ENCODE peak calls at places on chromosomes 7 and 10, in ten cellular contexts. V is stomach, B is Panc1, N is endothelial cell of umbilical vein, G is transverse colon, R is HepG2, K is spleen, E is K562, Q is HCT116, F is H1. M is an unnamed sample. For H3K27me3, the result is how much of the 10 kb centered on the place peaks cover.

GRCh38 chr10:113424304-113424721 is 128.5 kb upstream of the HABP2 start:
- DNase-seq in V (no peak), B (no peak), N (no peak), G (no peak), R (no peak), K (no peak), E (no peak), Q (no peak), F (no peak), M (peak)

GRCh38 chr7:80253237-80253636 is 118.6 kb downstream of the GNAI1 start:
- DNase-seq in V (no peak), B (no peak), N (no peak), G (no peak), R (no peak), K (no peak), E (no peak), Q (no peak), F (no peak), M (no peak)

GRCh38 chr10:101709359-101710063 is 14.5 kb upstream of the FBXW4 start:
- DNase-seq in V (no peak), B (no peak), N (peak), G (no peak), R (no peak), K (no peak), E (no peak), Q (no peak), F (no peak), M (no peak)

GRCh38 chr10:100470367-100470766 is 7.6 kb downstream of the WNT8B start:
- DNase-seq in V (no peak), B (no peak), N (no peak), G (no peak), R (no peak), K (no peak), E (no peak), Q (no peak), F (no peak), M (no peak)

GRCh38 chr10:114654829-114655575 is 3.1 kb downstream of the ABLIM1 start:
- DNase-seq in V (no peak), B (no peak), N (no peak), G (no peak), R (peak), K (no peak), E (no peak), Q (no peak), F (no peak), M (no peak)

GRCh38 chr10:7410800-7411670 is at the start of gene SFMBT2:
- DNase-seq in V (peak), B (no peak), N (peak), G (peak), R (no peak), K (peak), E (peak), Q (no peak), F (no peak), M (peak)

GRCh38 chr10:43594944-43595589 is 11.2 kb upstream of the ZNF485 start:
- DNase-seq in V (peak), B (no peak), N (peak), G (no peak), R (no peak), K (no peak), E (no peak), Q (no peak), F (no peak), M (no peak)

GRCh38 chr7:1555813-1556540 is at the start of gene TMEM184A:
- DNase-seq in V (peak), B (no peak), N (no peak), G (peak), R (peak), K (no peak), E (peak), Q (peak), F (no peak), M (no peak)

GRCh38 chr7:38893061-38893460 is 15.9 kb downstream of the VPS41 start:
- DNase-seq in V (peak), B (no peak), N (no peak), G (no peak), R (no peak), K (no peak), E (no peak), Q (no peak), F (no peak), M (no peak)

GRCh38 chr7:15686209-15686956 is at the start of gene MEOX2:
- DNase-seq in V (no peak), B (no peak), N (peak), G (peak), R (no peak), K (no peak), E (no peak), Q (no peak), F (no peak), M (peak)

GRCh38 chr7:35253182-35253679 is 669 bp downstream of the TBX20 start:
- DNase-seq in V (no peak), B (no peak), N (no peak), G (no peak), R (no peak), K (no peak), E (no peak), Q (no peak), F (no peak), M (no peak)

GRCh38 chr10:58436071-58436470 is 50.9 kb downstream of the TFAM start:
- DNase-seq in V (no peak), B (no peak), N (peak), G (no peak), R (no peak), K (no peak), E (no peak), Q (peak), F (no peak), M (no peak)

GRCh38 chr7:127251458-127252379 is 1.0 kb downstream of the GRM8 start:
- DNase-seq in V (no peak), B (no peak), N (no peak), G (peak), R (no peak), K (peak), E (no peak), Q (no peak), F (no peak), M (no peak)

GRCh38 chr10:18713077-18713476 is 53.8 kb downstream of the ARL5B start:
- DNase-seq in V (no peak), B (no peak), N (no peak), G (no peak), R (peak), K (no peak), E (no peak), Q (no peak), F (no peak), M (no peak)

GRCh38 chr10:86687750-86688149 is 19.4 kb downstream of the LDB3 start:
- DNase-seq in V (no peak), B (no peak), N (no peak), G (no peak), R (no peak), K (no peak), E (no peak), Q (no peak), F (no peak), M (no peak)

GRCh38 chr7:44217133-44217714 is 16.4 kb downstream of the YKT6 start:
- DNase-seq in V (no peak), B (no peak), N (no peak), G (no peak), R (no peak), K (peak), E (no peak), Q (no peak), F (no peak), M (peak)

GRCh38 chr10:46227571-46228075 is 59.2 kb upstream of the ANTXRL start:
- DNase-seq in V (peak), B (no peak), N (no peak), G (no peak), R (no peak), K (peak), E (no peak), Q (no peak), F (no peak), M (no peak)

GRCh38 chr10:11171452-11171851 is 153.8 kb downstream of the CELF2 start:
- DNase-seq in V (no peak), B (no peak), N (no peak), G (no peak), R (no peak), K (no peak), E (no peak), Q (no peak), F (no peak), M (no peak)

GRCh38 chr10:79019961-79020491 is 48.7 kb upstream of the ZMIZ1 start:
- DNase-seq in V (peak), B (no peak), N (no peak), G (no peak), R (peak), K (peak), E (peak), Q (no peak), F (no peak), M (peak)

GRCh38 chr7:142323706-142324105 is 65.8 kb upstream of the PRSS58 start:
- DNase-seq in V (no peak), B (no peak), N (no peak), G (peak), R (peak), K (no peak), E (peak), Q (peak), F (peak), M (no peak)

GRCh38 chr10:80501381-80501912 is 36.3 kb upstream of the SH2D4B start:
- DNase-seq in V (peak), B (no peak), N (no peak), G (no peak), R (no peak), K (peak), E (no peak), Q (no peak), F (no peak), M (no peak)

GRCh38 chr7:44801890-44802289 is 5.4 kb downstream of the PPIA start:
- DNase-seq in V (no peak), B (no peak), N (no peak), G (no peak), R (no peak), K (no peak), E (no peak), Q (no peak), F (no peak), M (no peak)

GRCh38 chr10:73758704-73759511 is 14.7 kb downstream of the SEC24C start:
- DNase-seq in V (no peak), B (no peak), N (no peak), G (no peak), R (no peak), K (no peak), E (no peak), Q (no peak), F (no peak), M (peak)

GRCh38 chr7:98514211-98515150 is 102.6 kb upstream of the NPTX2 start:
- DNase-seq in V (no peak), B (no peak), N (no peak), G (no peak), R (no peak), K (peak), E (peak), Q (no peak), F (no peak), M (peak)

GRCh38 chr10:119370972-119371703 is 163.8 kb downstream of the GRK5 start:
- DNase-seq in V (no peak), B (no peak), N (peak), G (no peak), R (no peak), K (peak), E (no peak), Q (no peak), F (no peak), M (peak)

GRCh38 chr7:107599262-107599661 is 19.2 kb downstream of the BCAP29 start:
- DNase-seq in V (no peak), B (no peak), N (no peak), G (no peak), R (no peak), K (no peak), E (no peak), Q (no peak), F (no peak), M (no peak)

GRCh38 chr7:115462301-115463015 is 540.6 kb downstream of the MDFIC start:
- DNase-seq in V (no peak), B (no peak), N (no peak), G (no peak), R (no peak), K (no peak), E (no peak), Q (no peak), F (no peak), M (no peak)

GRCh38 chr10:132447446-132448247 is 50.6 kb downstream of the PWWP2B start:
- DNase-seq in V (peak), B (no peak), N (no peak), G (peak), R (peak), K (peak), E (no peak), Q (no peak), F (no peak), M (no peak)

GRCh38 chr10:38007551-38007950 is 2.9 kb upstream of the ZNF33A start:
- DNase-seq in V (no peak), B (no peak), N (no peak), G (no peak), R (no peak), K (no peak), E (no peak), Q (no peak), F (no peak), M (no peak)

GRCh38 chr10:34291466-34292177 is 523.5 kb downstream of the PARD3 start:
- DNase-seq in V (no peak), B (no peak), N (no peak), G (no peak), R (peak), K (no peak), E (no peak), Q (no peak), F (no peak), M (no peak)

GRCh38 chr7:129923709-129924108 is 29.1 kb downstream of the UBE2H start:
- DNase-seq in V (no peak), B (no peak), N (peak), G (no peak), R (no peak), K (no peak), E (no peak), Q (no peak), F (no peak), M (no peak)

GRCh38 chr10:21975378-21975990 is 28.0 kb downstream of the DNAJC1 start:
- DNase-seq in V (no peak), B (no peak), N (no peak), G (no peak), R (peak), K (no peak), E (no peak), Q (no peak), F (no peak), M (no peak)

GRCh38 chr10:86652361-86653202 is 1.8 kb upstream of the OPN4 start:
- DNase-seq in V (no peak), B (no peak), N (no peak), G (peak), R (no peak), K (peak), E (no peak), Q (no peak), F (no peak), M (peak)

GRCh38 chr10:3538850-3539531 is 246.0 kb downstream of the KLF6 start:
- DNase-seq in V (peak), B (no peak), N (peak), G (no peak), R (no peak), K (no peak), E (no peak), Q (no peak), F (peak), M (peak)

GRCh38 chr10:14389981-14390590 is 59.4 kb upstream of the FRMD4A start:
- DNase-seq in V (no peak), B (no peak), N (no peak), G (no peak), R (no peak), K (no peak), E (no peak), Q (no peak), F (no peak), M (no peak)

DNA sequence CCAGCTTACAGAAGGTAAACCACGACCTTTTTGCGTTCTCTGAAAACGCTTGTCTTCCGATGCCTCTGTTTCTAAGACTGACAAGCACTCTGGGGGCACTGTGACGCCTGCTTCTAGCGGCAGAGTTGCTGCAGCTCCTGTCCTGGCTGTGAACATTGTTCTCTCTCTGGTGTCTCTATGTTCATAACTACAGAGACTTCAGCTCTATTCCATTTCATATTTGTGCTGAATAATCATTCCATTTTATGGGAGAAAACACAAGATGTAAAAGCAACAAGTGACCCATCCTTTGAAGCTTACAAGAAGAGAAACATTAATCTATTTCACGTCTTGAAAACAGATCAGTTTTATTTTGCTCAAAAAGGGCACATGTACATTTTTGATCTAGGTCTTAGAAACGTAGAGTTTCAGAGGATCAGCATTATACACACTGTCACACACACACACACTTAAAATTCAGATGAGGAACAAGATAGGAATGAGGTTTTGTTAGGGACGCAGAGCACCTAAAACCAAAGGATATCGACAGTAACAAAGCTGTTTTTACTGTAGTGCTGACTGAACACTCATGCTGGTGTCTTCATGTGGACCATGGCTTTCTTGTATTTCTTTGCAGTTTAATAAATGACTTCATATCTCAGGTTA is 3.0 kb downstream of the IKZF1 start:
- DNase-seq in V (no peak), B (no peak), N (no peak), G (peak), R (no peak), K (peak), E (peak), Q (no peak), F (no peak), M (no peak)
- H3K27me3 ChIP-seq in V (half or more), B (half or more), N (half or more), G (under half), R (under half), K (under half), E (under half), Q (under half), F (under half), M (under half)

GRCh38 chr7:121001234-121001633 is 12.7 kb downstream of the CPED1 start:
- DNase-seq in V (no peak), B (no peak), N (no peak), G (no peak), R (no peak), K (no peak), E (no peak), Q (no peak), F (no peak), M (no peak)

GRCh38 chr7:120998525-120998924 is 10.0 kb downstream of the CPED1 start:
- DNase-seq in V (no peak), B (no peak), N (no peak), G (no peak), R (no peak), K (no peak), E (no peak), Q (no peak), F (no peak), M (no peak)

GRCh38 chr7:121001932-121002754 is 13.6 kb downstream of the CPED1 start:
- DNase-seq in V (no peak), B (no peak), N (peak), G (no peak), R (no peak), K (no peak), E (no peak), Q (no peak), F (no peak), M (no peak)

GRCh38 chr7:120998996-120999565 is 10.6 kb downstream of the CPED1 start:
- DNase-seq in V (no peak), B (no peak), N (no peak), G (no peak), R (no peak), K (no peak), E (no peak), Q (no peak), F (no peak), M (no peak)

DNA sequence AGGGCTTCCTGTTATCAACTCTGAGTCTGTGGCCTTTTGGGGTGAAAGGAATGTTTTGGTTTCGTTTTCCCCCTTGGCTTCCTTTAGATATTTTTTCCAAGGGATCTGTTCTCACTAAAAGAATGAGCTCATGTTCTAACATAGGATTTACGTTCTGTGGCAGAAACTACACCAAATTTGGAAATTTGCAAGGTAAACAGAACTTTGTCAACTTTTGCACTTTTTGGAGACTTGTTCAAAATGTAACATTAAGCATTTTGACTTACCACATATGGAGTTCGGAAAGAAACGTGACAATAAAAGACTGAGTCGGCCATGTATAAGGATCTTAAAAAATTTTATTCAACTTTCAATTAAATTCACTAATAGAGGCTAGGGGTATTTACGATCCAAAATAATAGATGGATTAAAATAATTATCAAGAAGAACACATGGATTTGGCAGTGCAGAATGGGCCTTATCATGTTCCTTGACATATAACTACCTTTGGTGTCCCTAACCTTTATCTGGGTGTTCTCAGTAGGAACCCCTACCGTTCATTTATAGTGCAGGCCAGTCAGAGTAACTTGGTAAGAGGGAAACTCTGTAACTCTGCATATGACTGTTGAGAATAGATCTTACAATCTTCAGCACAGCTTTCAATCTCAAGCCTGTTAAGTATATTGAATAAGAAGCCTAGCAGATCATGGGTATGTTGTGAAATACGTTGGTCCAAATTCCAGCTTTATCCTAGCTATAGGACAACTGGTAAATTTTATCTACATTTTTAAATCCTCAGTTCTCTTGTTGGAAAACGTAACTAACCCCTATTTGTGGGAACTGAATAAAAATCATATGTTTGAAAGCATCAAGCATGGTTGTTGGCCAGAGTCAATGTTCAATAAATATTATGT is 11.8 kb downstream of the CPED1 start:
- DNase-seq in V (no peak), B (no peak), N (peak), G (no peak), R (no peak), K (no peak), E (peak), Q (no peak), F (no peak), M (no peak)
- H3K27ac ChIP-seq in V (peak), B (no peak), N (no peak), G (peak), R (no peak), K (no peak), E (peak), Q (no peak), F (no peak), M (peak)

GRCh38 chr10:17624996-17625395 is 7.8 kb upstream of the HACD1 start:
- DNase-seq in V (no peak), B (no peak), N (no peak), G (no peak), R (no peak), K (no peak), E (no peak), Q (no peak), F (no peak), M (no peak)
- TF ChIP-seq POLR2AphosphoS5 in V (no peak), B (no peak), N (no peak), G (no peak), R (no peak), K (no peak), E (no peak), Q (no peak), F (no peak), M (no peak)

DNA sequence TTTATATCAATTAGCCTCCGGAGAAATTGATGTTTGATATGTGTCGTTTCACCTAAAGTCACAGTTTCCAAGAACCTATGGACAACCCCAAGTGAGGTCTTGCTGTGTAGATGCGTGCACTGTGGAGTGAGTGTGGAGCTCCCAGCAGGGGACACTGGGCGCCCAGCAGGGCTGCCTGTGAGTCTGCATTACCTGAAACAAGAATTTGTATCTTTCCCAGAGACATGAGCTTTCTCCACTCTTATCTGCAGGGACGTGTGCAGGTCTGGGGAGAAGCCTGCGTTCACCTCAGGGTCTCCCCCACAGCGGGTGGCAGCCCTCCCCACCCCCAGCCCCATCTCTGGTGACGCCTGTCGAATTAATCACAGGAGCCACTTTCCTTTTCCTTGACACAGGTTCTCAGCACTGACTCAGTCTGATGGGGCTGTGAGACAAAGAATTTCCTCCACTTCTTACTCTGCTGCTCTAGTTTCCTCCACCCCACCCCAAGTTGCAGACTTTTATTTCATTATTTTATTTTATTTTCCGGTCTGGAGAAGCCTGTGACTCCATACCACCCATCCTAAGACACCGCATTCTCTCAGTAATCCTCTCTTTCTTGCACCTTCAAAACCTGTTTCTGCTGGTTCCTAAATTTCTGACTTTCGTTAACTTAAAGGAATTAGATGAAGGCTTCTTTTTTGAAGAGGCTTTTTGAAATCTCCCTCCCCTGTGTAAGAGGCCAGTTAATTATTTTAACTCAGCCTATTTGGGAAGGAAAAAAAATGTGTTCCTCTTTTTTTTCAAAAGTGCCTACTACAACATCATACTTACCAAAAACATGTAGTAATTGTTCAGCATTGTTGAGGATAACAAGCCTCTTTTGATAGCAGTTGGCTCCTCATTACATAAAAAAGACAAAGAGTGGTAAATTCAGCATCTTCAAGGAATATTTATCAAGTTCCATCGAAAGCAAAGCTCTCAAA is 16.9 kb upstream of the INSIG1 start:
- DNase-seq in V (no peak), B (no peak), N (no peak), G (no peak), R (no peak), K (no peak), E (no peak), Q (no peak), F (no peak), M (no peak)
- H3K27me3 ChIP-seq in V (half or more), B (under half), N (under half), G (half or more), R (under half), K (under half), E (half or more), Q (under half), F (under half), M (under half)

M was measured in sigmoid colon.